ENCODE peak calls at places on chromosomes 4 and X, in four cellular contexts. X, Z, D and E are unnamed samples.

GRCh38 chr4:46937493-46937892 is 28.4 kb upstream of the COX7B2 start:
- DNase-seq in X (no peak), Z (peak; percentile 58), D (no peak), E (no peak)

GRCh38 chr4:121238461-121238860 is 74.3 kb upstream of the TNIP3 start:
- DNase-seq in X (no peak), Z (no peak), D (no peak), E (no peak)

GRCh38 chrX:110082156-110082555 is 79.2 kb downstream of the TMEM164 start:
- DNase-seq in X (peak; percentile 86), Z (no peak), D (no peak), E (no peak)

GRCh38 chrX:111445485-111445884 is 33.5 kb upstream of the DCX start:
- DNase-seq in X (peak; percentile 35), Z (peak; percentile 73), D (no peak), E (no peak)

GRCh38 chrX:39854772-39855747 is 242.7 kb downstream of the BCOR start:
- DNase-seq in X (no peak), Z (no peak), D (no peak), E (peak; percentile 59)

GRCh38 chr4:139599594-139600374 is 43.8 kb upstream of the SETD7 start:
- DNase-seq in X (peak; percentile 61), Z (no peak), D (no peak), E (no peak)

GRCh38 chr4:55010550-55010949 is 114.8 kb downstream of the KDR start:
- DNase-seq in X (no peak), Z (no peak), D (no peak), E (no peak)

GRCh38 chr4:12712648-12713339 is 771.3 kb downstream of the RAB28 start:
- DNase-seq in X (no peak), Z (no peak), D (no peak), E (no peak)

GRCh38 chrX:150575415-150575814 is 7.0 kb downstream of the MTM1 start:
- DNase-seq in X (peak; percentile 96), Z (no peak), D (no peak), E (peak; percentile 15)

GRCh38 chr4:182496392-182496791 is 253.2 kb downstream of the TENM3 start:
- DNase-seq in X (no peak), Z (no peak), D (no peak), E (no peak)

GRCh38 chr4:180394307-180394706 is 1848.9 kb upstream of the TENM3 start:
- DNase-seq in X (no peak), Z (no peak), D (no peak), E (no peak)

GRCh38 chr4:88008133-88008621 is 742 bp downstream of the PKD2 start:
- DNase-seq in X (peak; percentile 64), Z (peak; percentile 86), D (peak; percentile 47), E (no peak)

GRCh38 chr4:75512336-75513211 is 1.6 kb downstream of the RCHY1 start:
- DNase-seq in X (peak; percentile 48), Z (no peak), D (no peak), E (no peak)

GRCh38 chr4:140237616-140238352 is 83.8 kb upstream of the MAML3 start:
- DNase-seq in X (no peak), Z (peak; percentile 89), D (peak; percentile 66), E (no peak)

GRCh38 chr4:10140866-10141759 is 24.5 kb upstream of the WDR1 start:
- DNase-seq in X (no peak), Z (peak; percentile 72), D (no peak), E (no peak)

GRCh38 chrX:56783996-56784620 is 55.1 kb downstream of the NBDY start:
- DNase-seq in X (no peak), Z (no peak), D (no peak), E (no peak)

GRCh38 chr4:142925161-142925560 is 79.1 kb upstream of the INPP4B start:
- DNase-seq in X (no peak), Z (no peak), D (no peak), E (no peak)

GRCh38 chr4:149345424-149345823 is 470.2 kb downstream of the IQCM start:
- DNase-seq in X (peak; percentile 12), Z (no peak), D (no peak), E (no peak)

GRCh38 chr4:176781739-176782100 is 11.0 kb downstream of the VEGFC start:
- DNase-seq in X (no peak), Z (no peak), D (no peak), E (no peak)

GRCh38 chrX:11893933-11894710 is 136.1 kb downstream of the MSL3 start:
- DNase-seq in X (peak; percentile 50), Z (no peak), D (no peak), E (no peak)

GRCh38 chr4:105241456-105241855 is 94.8 kb downstream of the TET2 start:
- DNase-seq in X (no peak), Z (no peak), D (no peak), E (no peak)

GRCh38 chrX:136586386-136586785 is 54.4 kb downstream of the VGLL1 start:
- DNase-seq in X (peak; percentile 53), Z (no peak), D (no peak), E (no peak)

GRCh38 chr4:188109157-188109755 is at the start of gene TRIML2:
- DNase-seq in X (peak; percentile 40), Z (peak; percentile 48), D (no peak), E (no peak)

DNA sequence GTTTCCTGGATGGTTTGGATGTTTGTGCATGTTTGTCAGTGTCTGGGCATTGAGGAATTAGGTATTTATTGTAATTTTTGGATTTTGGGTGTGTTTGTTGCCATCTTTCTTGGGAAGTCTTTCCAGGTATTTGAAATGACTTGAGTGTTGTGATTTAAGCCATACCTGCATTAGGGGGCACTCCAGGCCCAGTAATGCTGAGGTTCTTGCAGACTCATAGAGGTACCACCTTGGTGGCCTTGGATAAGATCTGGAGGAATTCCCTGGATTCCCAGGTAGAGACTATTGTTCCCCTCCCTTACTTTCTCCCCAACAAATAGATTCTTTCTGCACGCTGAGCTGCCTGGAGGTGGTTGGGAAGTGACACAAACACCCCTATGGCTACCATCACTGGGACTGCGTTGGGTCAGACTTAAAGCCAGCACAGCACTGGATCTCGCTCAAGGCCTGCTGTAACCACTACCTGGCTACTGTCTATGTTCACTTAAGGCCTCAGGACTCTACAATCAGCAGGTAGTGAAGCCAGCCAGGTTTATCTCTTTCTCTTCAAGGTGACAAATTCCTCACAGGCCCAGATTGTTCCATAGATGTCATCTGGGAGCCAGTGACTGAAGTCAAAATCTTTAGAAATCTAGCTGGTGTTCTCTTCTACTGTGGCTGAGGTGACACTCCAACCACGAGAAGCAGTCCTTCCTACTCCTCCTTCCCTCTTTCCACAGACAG is 643.6 kb downstream of the PDHA2 start:
- DNase-seq in X (no peak), Z (peak; percentile 53), D (no peak), E (no peak)
- TF ChIP-seq CTCF in X (no peak), Z (peak; percentile 72), D (no peak), E (no peak)

DNA sequence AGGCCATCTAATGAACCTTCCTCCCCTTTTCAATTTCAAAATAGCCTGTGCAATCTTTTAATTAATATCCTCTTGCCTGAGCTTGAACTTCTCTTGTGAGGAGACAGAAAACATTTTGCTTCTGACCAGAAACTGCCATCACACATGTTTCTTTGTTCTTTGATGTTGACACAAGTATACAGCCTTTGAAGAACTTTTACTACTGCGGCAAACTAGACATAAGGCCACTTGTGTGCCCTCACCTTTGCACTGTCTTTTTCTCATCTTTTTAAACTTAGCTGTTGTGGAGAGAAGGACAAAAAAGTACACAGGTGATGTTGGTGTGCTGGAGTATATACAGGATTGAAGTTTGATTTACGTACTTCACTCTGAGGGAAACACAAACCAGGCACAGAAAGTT is 116.3 kb upstream of the C1GALT1C1 start:
- DNase-seq in X (no peak), Z (no peak), D (no peak), E (no peak)
- H3K4me3 ChIP-seq in X (no peak overlapping the region), Z (no peak overlapping the region), D (no peak overlapping the region), E (no peak overlapping the region)

GRCh38 chr4:112520598-112521122 is 4.7 kb upstream of the NEUROG2 start:
- DNase-seq in X (no peak), Z (peak; percentile 70), D (no peak), E (no peak)
- H3K27me3 ChIP-seq in X (peaks cover 44% of the 10 kb centered on the region), Z (peaks cover 97% of the 10 kb centered on the region), D (peaks cover 84% of the 10 kb centered on the region), E (peaks cover 56% of the 10 kb centered on the region)

DNA sequence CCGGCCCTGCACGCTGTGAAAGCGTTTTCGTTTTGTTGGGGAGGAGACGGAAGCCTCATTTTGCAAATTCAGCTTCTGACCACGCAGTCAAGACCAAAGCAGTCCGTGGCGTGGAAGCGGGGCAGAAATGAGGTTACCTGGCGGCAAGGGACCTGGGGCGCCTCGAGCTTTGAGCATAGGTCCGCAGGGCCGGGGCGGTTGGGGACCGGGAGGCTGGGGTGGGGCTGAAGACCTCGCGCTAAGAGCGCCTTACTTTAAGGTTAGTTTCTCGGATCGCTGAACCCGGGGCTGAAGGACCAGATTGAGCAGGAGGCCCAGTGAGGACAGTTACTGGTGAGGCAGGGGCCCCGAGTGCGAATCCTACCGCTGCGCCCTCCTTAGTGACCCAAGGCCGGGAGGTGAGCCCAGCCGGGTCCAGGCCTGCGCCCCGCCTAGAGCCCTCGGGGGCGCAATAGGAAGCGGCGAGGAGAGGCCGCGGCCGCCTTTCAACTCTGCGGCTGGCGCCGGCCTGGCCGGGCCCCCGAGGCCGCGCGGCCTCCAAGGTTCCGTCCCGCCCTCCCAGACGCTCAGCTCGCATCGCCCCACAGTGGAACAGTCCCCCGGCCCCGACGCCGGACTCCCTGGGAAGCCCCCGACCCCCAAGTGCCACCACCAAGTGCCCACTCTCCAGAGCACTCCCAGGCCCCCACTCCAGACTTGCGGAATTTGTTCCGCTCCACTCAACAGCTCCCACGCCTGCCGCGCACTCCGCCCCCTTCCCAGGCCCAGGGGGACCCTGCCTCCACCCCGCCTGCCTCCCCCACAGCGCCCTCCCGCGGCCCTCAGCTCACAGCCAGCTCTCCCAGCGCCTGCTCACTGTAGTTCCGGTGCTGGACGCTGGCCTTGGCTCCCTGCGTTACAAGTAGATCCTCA is 7.6 kb downstream of the MSX1 start:
- DNase-seq in X (no peak), Z (peak; percentile 88), D (no peak), E (no peak)
- TF ChIP-seq CTCF in X (no peak), Z (peak; percentile 73), D (no peak), E (no peak)

DNA sequence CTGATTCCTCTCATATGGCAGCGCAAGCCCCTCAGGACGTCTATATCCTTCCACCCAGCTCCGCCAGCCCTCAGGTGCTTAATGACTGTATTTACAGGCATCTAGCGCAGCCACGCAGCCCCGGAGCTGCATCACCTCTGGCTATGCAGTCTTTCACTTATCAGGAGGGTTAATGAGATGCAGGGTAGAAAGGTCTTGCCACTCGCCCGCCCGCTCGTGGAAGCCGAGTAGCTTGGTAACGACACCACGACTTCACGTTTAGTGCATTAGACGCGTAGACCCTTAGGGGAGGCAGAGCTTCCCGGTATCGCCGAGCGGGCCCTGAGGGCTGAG is 1.5 kb upstream of the SLC16A2 start:
- DNase-seq in X (peak; percentile 16), Z (peak; percentile 17), D (no peak), E (no peak)
- H3K4me3 ChIP-seq in X (peak overlapping the region; percentile 52), Z (peak overlapping the region; percentile 67), D (no peak overlapping the region), E (peak overlapping the region; percentile 49)

GRCh38 chr4:5971077-5971447 is 47.2 kb downstream of the C4orf50 start:
- DNase-seq in X (no peak), Z (peak; percentile 52), D (no peak), E (no peak)
- H3K27me3 ChIP-seq in X (no peaks in the 10 kb centered on the region), Z (no peaks in the 10 kb centered on the region), D (peaks cover 6% of the 10 kb centered on the region), E (no peaks in the 10 kb centered on the region)